ENCODE peak calls at places on chromosomes 6 and 20, in seven cellular contexts. One of them, this sample, is unnamed.
A peak's percentile ranks its signal among the peaks of the same experiment; 100 is the strongest.

GRCh38 chr6:167409689-167410088 is 84.8 kb downstream of the TTLL2 start:
- DNase-seq in cardiac muscle cell: no peak
- DNase-seq in body of pancreas: no peak
- DNase-seq in OCI-LY7: no peak
- DNase-seq in heart left ventricle: no peak
- DNase-seq in endodermal cell: peak; percentile 31
- DNase-seq in CD8-positive, alpha-beta T cell: no peak
- DNase-seq in this sample: no peak

GRCh38 chr6:17501982-17502704 is 98.0 kb upstream of the FAM8A1 start:
- DNase-seq in cardiac muscle cell: no peak
- DNase-seq in body of pancreas: no peak
- DNase-seq in OCI-LY7: no peak
- DNase-seq in heart left ventricle: no peak
- DNase-seq in endodermal cell: no peak
- DNase-seq in CD8-positive, alpha-beta T cell: no peak
- DNase-seq in this sample: no peak

GRCh38 chr20:17431621-17432364 is 99.4 kb downstream of the BFSP1 start:
- DNase-seq in cardiac muscle cell: peak; percentile 61
- DNase-seq in body of pancreas: peak; percentile 56
- DNase-seq in OCI-LY7: peak; percentile 60
- DNase-seq in heart left ventricle: peak; percentile 37
- DNase-seq in endodermal cell: peak; percentile 87
- DNase-seq in CD8-positive, alpha-beta T cell: peak; percentile 62
- DNase-seq in this sample: peak; percentile 43

GRCh38 chr20:401682-402495 is 6.2 kb upstream of the RBCK1 start:
- DNase-seq in cardiac muscle cell: peak; percentile 51
- DNase-seq in body of pancreas: no peak
- DNase-seq in OCI-LY7: peak; percentile 74
- DNase-seq in heart left ventricle: no peak
- DNase-seq in endodermal cell: no peak
- DNase-seq in CD8-positive, alpha-beta T cell: no peak
- DNase-seq in this sample: no peak

GRCh38 chr6:167546611-167547327 is 221.9 kb downstream of the TTLL2 start:
- DNase-seq in cardiac muscle cell: no peak
- DNase-seq in body of pancreas: peak; percentile 82
- DNase-seq in OCI-LY7: no peak
- DNase-seq in heart left ventricle: no peak
- DNase-seq in endodermal cell: no peak
- DNase-seq in CD8-positive, alpha-beta T cell: no peak
- DNase-seq in this sample: no peak

GRCh38 chr6:4970739-4971395 is 33.0 kb downstream of the RPP40 start:
- DNase-seq in cardiac muscle cell: no peak
- DNase-seq in body of pancreas: no peak
- DNase-seq in OCI-LY7: no peak
- DNase-seq in heart left ventricle: no peak
- DNase-seq in endodermal cell: no peak
- DNase-seq in CD8-positive, alpha-beta T cell: no peak
- DNase-seq in this sample: peak; percentile 26

GRCh38 chr6:31092769-31093505 is 19.4 kb downstream of the C6orf15 start:
- DNase-seq in cardiac muscle cell: no peak
- DNase-seq in body of pancreas: no peak
- DNase-seq in OCI-LY7: no peak
- DNase-seq in heart left ventricle: no peak
- DNase-seq in endodermal cell: no peak
- DNase-seq in CD8-positive, alpha-beta T cell: no peak
- DNase-seq in this sample: no peak

GRCh38 chr20:37531856-37532255 is 4.2 kb upstream of the BLCAP start:
- DNase-seq in cardiac muscle cell: no peak
- DNase-seq in body of pancreas: no peak
- DNase-seq in OCI-LY7: no peak
- DNase-seq in heart left ventricle: no peak
- DNase-seq in endodermal cell: no peak
- DNase-seq in CD8-positive, alpha-beta T cell: peak; percentile 29
- DNase-seq in this sample: no peak

GRCh38 chr20:20017001-20017851 is at the start of gene NAA20:
- DNase-seq in cardiac muscle cell: peak; percentile 95
- DNase-seq in body of pancreas: peak; percentile 94
- DNase-seq in OCI-LY7: peak; percentile 92
- DNase-seq in heart left ventricle: peak; percentile 95
- DNase-seq in endodermal cell: peak; percentile 99
- DNase-seq in CD8-positive, alpha-beta T cell: peak; percentile 92
- DNase-seq in this sample: peak; percentile 93

GRCh38 chr6:8108031-8108660 is 5.8 kb upstream of the EEF1E1 start:
- DNase-seq in cardiac muscle cell: peak; percentile 80
- DNase-seq in body of pancreas: no peak
- DNase-seq in OCI-LY7: no peak
- DNase-seq in heart left ventricle: no peak
- DNase-seq in endodermal cell: no peak
- DNase-seq in CD8-positive, alpha-beta T cell: no peak
- DNase-seq in this sample: no peak

GRCh38 chr6:97081010-97081573 is 156.6 kb downstream of the KLHL32 start:
- DNase-seq in cardiac muscle cell: no peak
- DNase-seq in body of pancreas: no peak
- DNase-seq in OCI-LY7: no peak
- DNase-seq in heart left ventricle: no peak
- DNase-seq in endodermal cell: no peak
- DNase-seq in CD8-positive, alpha-beta T cell: no peak
- DNase-seq in this sample: no peak

GRCh38 chr6:157989541-157990289 is 8.1 kb downstream of the SYNJ2 start:
- DNase-seq in cardiac muscle cell: peak; percentile 46
- DNase-seq in body of pancreas: peak; percentile 87
- DNase-seq in OCI-LY7: no peak
- DNase-seq in heart left ventricle: peak; percentile 89
- DNase-seq in endodermal cell: peak; percentile 66
- DNase-seq in CD8-positive, alpha-beta T cell: no peak
- DNase-seq in this sample: no peak

GRCh38 chr6:4394786-4395185 is 259.4 kb upstream of the ECI2 start:
- DNase-seq in cardiac muscle cell: no peak
- DNase-seq in body of pancreas: no peak
- DNase-seq in OCI-LY7: no peak
- DNase-seq in heart left ventricle: no peak
- DNase-seq in endodermal cell: no peak
- DNase-seq in CD8-positive, alpha-beta T cell: no peak
- DNase-seq in this sample: no peak

GRCh38 chr20:8549192-8549591 is 417.1 kb downstream of the PLCB1 start:
- DNase-seq in cardiac muscle cell: no peak
- DNase-seq in body of pancreas: no peak
- DNase-seq in OCI-LY7: no peak
- DNase-seq in heart left ventricle: no peak
- DNase-seq in endodermal cell: no peak
- DNase-seq in CD8-positive, alpha-beta T cell: no peak
- DNase-seq in this sample: no peak

GRCh38 chr6:82641677-82642076 is 278.1 kb downstream of the TPBG start:
- DNase-seq in cardiac muscle cell: no peak
- DNase-seq in body of pancreas: no peak
- DNase-seq in OCI-LY7: no peak
- DNase-seq in heart left ventricle: no peak
- DNase-seq in endodermal cell: no peak
- DNase-seq in CD8-positive, alpha-beta T cell: no peak
- DNase-seq in this sample: no peak

GRCh38 chr20:37845261-37845681 is 57.7 kb upstream of the VSTM2L start:
- DNase-seq in cardiac muscle cell: no peak
- DNase-seq in body of pancreas: peak; percentile 27
- DNase-seq in OCI-LY7: no peak
- DNase-seq in heart left ventricle: peak; percentile 78
- DNase-seq in endodermal cell: peak; percentile 79
- DNase-seq in CD8-positive, alpha-beta T cell: no peak
- DNase-seq in this sample: no peak

GRCh38 chr20:22905667-22906066 is 129.4 kb upstream of the SSTR4 start:
- DNase-seq in cardiac muscle cell: peak; percentile 89
- DNase-seq in body of pancreas: no peak
- DNase-seq in OCI-LY7: no peak
- DNase-seq in heart left ventricle: peak; percentile 39
- DNase-seq in endodermal cell: no peak
- DNase-seq in CD8-positive, alpha-beta T cell: no peak
- DNase-seq in this sample: no peak

GRCh38 chr6:137817219-137817618 is 49.8 kb upstream of the TNFAIP3 start:
- DNase-seq in cardiac muscle cell: no peak
- DNase-seq in body of pancreas: no peak
- DNase-seq in OCI-LY7: no peak
- DNase-seq in heart left ventricle: no peak
- DNase-seq in endodermal cell: no peak
- DNase-seq in CD8-positive, alpha-beta T cell: no peak
- DNase-seq in this sample: no peak

GRCh38 chr20:11178946-11179654 is 505.3 kb upstream of the JAG1 start:
- DNase-seq in cardiac muscle cell: peak; percentile 44
- DNase-seq in body of pancreas: no peak
- DNase-seq in OCI-LY7: no peak
- DNase-seq in heart left ventricle: no peak
- DNase-seq in endodermal cell: no peak
- DNase-seq in CD8-positive, alpha-beta T cell: no peak
- DNase-seq in this sample: no peak

GRCh38 chr6:159047896-159048685 is 3.3 kb upstream of the TAGAP start:
- DNase-seq in cardiac muscle cell: no peak
- DNase-seq in body of pancreas: no peak
- DNase-seq in OCI-LY7: no peak
- DNase-seq in heart left ventricle: no peak
- DNase-seq in endodermal cell: no peak
- DNase-seq in CD8-positive, alpha-beta T cell: no peak
- DNase-seq in this sample: no peak

GRCh38 chr20:17895641-17896246 is 72.8 kb downstream of the SNX5 start:
- DNase-seq in cardiac muscle cell: peak; percentile 64
- DNase-seq in body of pancreas: no peak
- DNase-seq in OCI-LY7: no peak
- DNase-seq in heart left ventricle: peak; percentile 83
- DNase-seq in endodermal cell: no peak
- DNase-seq in CD8-positive, alpha-beta T cell: no peak
- DNase-seq in this sample: peak; percentile 55

GRCh38 chr20:3663858-3664257 is 659 bp upstream of the GFRA4 start:
- DNase-seq in cardiac muscle cell: no peak
- DNase-seq in body of pancreas: no peak
- DNase-seq in OCI-LY7: no peak
- DNase-seq in heart left ventricle: no peak
- DNase-seq in endodermal cell: no peak
- DNase-seq in CD8-positive, alpha-beta T cell: no peak
- DNase-seq in this sample: no peak

GRCh38 chr20:48984575-48985219 is 61.4 kb upstream of the CSE1L start:
- DNase-seq in cardiac muscle cell: no peak
- DNase-seq in body of pancreas: peak; percentile 76
- DNase-seq in OCI-LY7: no peak
- DNase-seq in heart left ventricle: no peak
- DNase-seq in endodermal cell: no peak
- DNase-seq in CD8-positive, alpha-beta T cell: no peak
- DNase-seq in this sample: no peak
- H3K36me3 ChIP-seq in cardiac muscle cell: peaks cover 54% of the 10 kb centered on the region
- H3K36me3 ChIP-seq in body of pancreas: peaks cover 5% of the 10 kb centered on the region
- H3K36me3 ChIP-seq in OCI-LY7: peaks cover 73% of the 10 kb centered on the region
- H3K36me3 ChIP-seq in heart left ventricle: peaks cover 68% of the 10 kb centered on the region
- H3K36me3 ChIP-seq in endodermal cell: peaks cover 78% of the 10 kb centered on the region
- H3K36me3 ChIP-seq in CD8-positive, alpha-beta T cell: peaks cover 45% of the 10 kb centered on the region
- H3K36me3 ChIP-seq in this sample: peaks cover 34% of the 10 kb centered on the region

GRCh38 chr6:346389-347030 is 45.0 kb upstream of the IRF4 start:
- DNase-seq in cardiac muscle cell: peak; percentile 20
- DNase-seq in body of pancreas: no peak
- DNase-seq in OCI-LY7: no peak
- DNase-seq in heart left ventricle: no peak
- DNase-seq in endodermal cell: no peak
- DNase-seq in CD8-positive, alpha-beta T cell: no peak
- DNase-seq in this sample: no peak
- H3K9me3 ChIP-seq in cardiac muscle cell: no peaks in the 10 kb centered on the region
- H3K9me3 ChIP-seq in body of pancreas: no peaks in the 10 kb centered on the region
- H3K9me3 ChIP-seq in OCI-LY7: no peaks in the 10 kb centered on the region
- H3K9me3 ChIP-seq in heart left ventricle: no peaks in the 10 kb centered on the region
- H3K9me3 ChIP-seq in endodermal cell: no peaks in the 10 kb centered on the region
- H3K9me3 ChIP-seq in CD8-positive, alpha-beta T cell: no peaks in the 10 kb centered on the region
- H3K9me3 ChIP-seq in this sample: peaks cover 5% of the 10 kb centered on the region

GRCh38 chr6:13305791-13306190 is 22.5 kb downstream of the TBC1D7 start:
- DNase-seq in cardiac muscle cell: no peak
- DNase-seq in body of pancreas: no peak
- DNase-seq in OCI-LY7: no peak
- DNase-seq in heart left ventricle: no peak
- DNase-seq in endodermal cell: no peak
- DNase-seq in CD8-positive, alpha-beta T cell: no peak
- DNase-seq in this sample: peak; percentile 1
- H3K36me3 ChIP-seq in cardiac muscle cell: peaks cover 29% of the 10 kb centered on the region
- H3K36me3 ChIP-seq in body of pancreas: peaks cover 12% of the 10 kb centered on the region
- H3K36me3 ChIP-seq in OCI-LY7: peaks cover 70% of the 10 kb centered on the region
- H3K36me3 ChIP-seq in heart left ventricle: peaks cover 19% of the 10 kb centered on the region
- H3K36me3 ChIP-seq in endodermal cell: peaks cover 90% of the 10 kb centered on the region
- H3K36me3 ChIP-seq in CD8-positive, alpha-beta T cell: peaks cover 3% of the 10 kb centered on the region
- H3K36me3 ChIP-seq in this sample: peaks cover 9% of the 10 kb centered on the region

GRCh38 chr6:145534986-145535385 is 200.3 kb downstream of the EPM2A start:
- DNase-seq in cardiac muscle cell: no peak
- DNase-seq in body of pancreas: no peak
- DNase-seq in OCI-LY7: no peak
- DNase-seq in heart left ventricle: no peak
- DNase-seq in endodermal cell: no peak
- DNase-seq in CD8-positive, alpha-beta T cell: no peak
- DNase-seq in this sample: no peak
- H3K9me3 ChIP-seq in cardiac muscle cell: no peaks in the 10 kb centered on the region
- H3K9me3 ChIP-seq in body of pancreas: no peaks in the 10 kb centered on the region
- H3K9me3 ChIP-seq in OCI-LY7: no peaks in the 10 kb centered on the region
- H3K9me3 ChIP-seq in heart left ventricle: no peaks in the 10 kb centered on the region
- H3K9me3 ChIP-seq in endodermal cell: peaks cover 39% of the 10 kb centered on the region
- H3K9me3 ChIP-seq in CD8-positive, alpha-beta T cell: no peaks in the 10 kb centered on the region
- H3K9me3 ChIP-seq in this sample: no peaks in the 10 kb centered on the region

DNA sequence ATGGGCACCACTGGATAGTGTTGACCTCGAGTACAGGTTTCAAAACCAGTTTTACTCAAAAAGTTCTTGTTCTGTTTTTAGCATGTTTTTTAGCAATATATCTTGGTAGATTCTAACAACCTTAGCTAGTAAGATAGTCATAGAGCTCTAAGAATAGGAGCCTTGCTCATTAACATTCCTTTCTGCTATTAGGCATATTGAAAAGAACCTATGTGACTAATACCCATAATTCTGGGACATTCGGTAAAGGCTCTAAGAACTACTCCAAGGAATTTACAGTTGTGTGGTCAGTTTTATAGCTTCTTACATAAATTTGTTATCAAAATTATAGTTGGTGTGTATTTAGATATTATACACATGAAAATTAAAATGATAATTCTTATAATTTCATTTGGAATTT is 11.6 kb downstream of the SLC9A8 start:
- DNase-seq in cardiac muscle cell: no peak
- DNase-seq in body of pancreas: no peak
- DNase-seq in OCI-LY7: no peak
- DNase-seq in heart left ventricle: no peak
- DNase-seq in endodermal cell: no peak
- DNase-seq in CD8-positive, alpha-beta T cell: no peak
- DNase-seq in this sample: no peak
- H3K36me3 ChIP-seq in cardiac muscle cell: peaks cover 15% of the 10 kb centered on the region
- H3K36me3 ChIP-seq in body of pancreas: peaks cover 6% of the 10 kb centered on the region
- H3K36me3 ChIP-seq in OCI-LY7: peaks cover 68% of the 10 kb centered on the region
- H3K36me3 ChIP-seq in heart left ventricle: peaks cover 42% of the 10 kb centered on the region
- H3K36me3 ChIP-seq in endodermal cell: peaks cover 41% of the 10 kb centered on the region
- H3K36me3 ChIP-seq in CD8-positive, alpha-beta T cell: peaks cover 12% of the 10 kb centered on the region
- H3K36me3 ChIP-seq in this sample: peaks cover 7% of the 10 kb centered on the region

DNA sequence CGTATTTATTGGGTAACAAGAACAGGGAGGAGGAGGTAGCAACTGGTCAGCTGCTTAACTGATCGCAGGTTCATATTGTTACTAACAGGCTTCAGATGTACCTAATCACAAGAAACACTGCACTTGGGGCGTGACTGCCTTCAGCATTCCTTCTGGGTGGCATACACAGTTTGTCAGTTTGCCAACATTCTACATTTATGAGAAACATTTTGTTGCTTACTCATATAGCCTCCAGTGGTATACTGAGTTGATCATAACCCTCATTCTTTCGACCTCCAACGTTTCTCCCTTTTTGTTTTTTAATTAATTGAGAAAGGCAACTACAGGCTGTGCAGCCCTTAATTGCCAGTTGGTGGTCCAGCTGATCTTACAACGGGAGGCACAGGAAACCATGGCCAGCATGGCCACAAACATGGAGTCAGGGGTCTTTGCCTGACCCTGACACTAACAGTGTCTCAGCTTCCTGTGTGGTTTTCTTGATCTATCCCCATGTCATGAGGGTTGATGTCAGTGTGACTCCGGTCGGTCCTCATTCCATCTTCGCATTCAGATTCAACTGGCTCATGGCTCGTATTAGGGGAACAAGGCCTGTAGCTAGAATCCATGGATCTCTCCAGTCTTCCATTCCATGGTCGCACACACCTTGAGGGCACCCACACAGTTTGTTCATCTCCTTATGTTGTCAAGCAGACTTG is 9.4 kb downstream of the EPB41L2 start:
- DNase-seq in cardiac muscle cell: no peak
- DNase-seq in body of pancreas: no peak
- DNase-seq in OCI-LY7: no peak
- DNase-seq in heart left ventricle: no peak
- DNase-seq in endodermal cell: no peak
- DNase-seq in CD8-positive, alpha-beta T cell: no peak
- DNase-seq in this sample: no peak
- H3K9me3 ChIP-seq in cardiac muscle cell: peaks cover 2% of the 10 kb centered on the region
- H3K9me3 ChIP-seq in body of pancreas: no peaks in the 10 kb centered on the region
- H3K9me3 ChIP-seq in OCI-LY7: peaks cover 49% of the 10 kb centered on the region
- H3K9me3 ChIP-seq in heart left ventricle: peaks cover 3% of the 10 kb centered on the region
- H3K9me3 ChIP-seq in endodermal cell: peaks cover 56% of the 10 kb centered on the region
- H3K9me3 ChIP-seq in CD8-positive, alpha-beta T cell: peaks cover 17% of the 10 kb centered on the region
- H3K9me3 ChIP-seq in this sample: peaks cover 8% of the 10 kb centered on the region